ENCODE peak calls at places on chromosomes 1 and 21, in four cellular contexts. B, V, S and Z are unnamed samples.

GRCh38 chr1:110615548-110616130 is 9.5 kb upstream of the KCNA2 start:
- DNase-seq in B (peak; percentile 65), V (peak; percentile 60), S (no peak), Z (peak; percentile 68)

GRCh38 chr1:8674912-8675311 is 142.5 kb downstream of the RERE start:
- DNase-seq in B (no peak), V (no peak), S (no peak), Z (no peak)

GRCh38 chr1:999797-1000356 is at the start of gene HES4:
- DNase-seq in B (no peak), V (peak; percentile 87), S (no peak), Z (peak; percentile 37)

GRCh38 chr21:34342476-34342875 is 21.3 kb upstream of the KCNE2 start:
- DNase-seq in B (no peak), V (no peak), S (no peak), Z (no peak)

GRCh38 chr1:43622471-43622870 is 27.5 kb upstream of the KDM4A start:
- DNase-seq in B (no peak), V (no peak), S (no peak), Z (no peak)

GRCh38 chr1:108877858-108878257 is 1.1 kb downstream of the GPSM2 start:
- DNase-seq in B (no peak), V (no peak), S (no peak), Z (peak; percentile 41)

GRCh38 chr1:84877592-84877991 is 15.4 kb downstream of the LPAR3 start:
- DNase-seq in B (no peak), V (no peak), S (no peak), Z (no peak)

GRCh38 chr1:211247921-211248320 is 11.2 kb upstream of the RCOR3 start:
- DNase-seq in B (no peak), V (no peak), S (no peak), Z (no peak)

GRCh38 chr1:9823943-9824701 is at the start of gene CLSTN1:
- DNase-seq in B (peak; percentile 75), V (peak; percentile 58), S (peak; percentile 9), Z (peak; percentile 87)

GRCh38 chr1:179709841-179710329 is 33.2 kb upstream of the FAM163A start:
- DNase-seq in B (no peak), V (no peak), S (peak; percentile 30), Z (no peak)

GRCh38 chr1:202376247-202376646 is 27.7 kb downstream of the PPP1R12B start:
- DNase-seq in B (no peak), V (no peak), S (no peak), Z (peak; percentile 34)

GRCh38 chr1:89866568-89866967 is 45.7 kb downstream of the LRRC8D start:
- DNase-seq in B (no peak), V (no peak), S (no peak), Z (no peak)

GRCh38 chr1:156676820-156677615 is at the start of gene NES:
- DNase-seq in B (no peak), V (peak; percentile 75), S (no peak), Z (no peak)

GRCh38 chr1:229579101-229579651 is 20.7 kb upstream of the ABCB10 start:
- DNase-seq in B (no peak), V (peak; percentile 45), S (peak; percentile 41), Z (peak; percentile 45)

GRCh38 chr21:42747746-42748351 is 94.4 kb downstream of the PDE9A start:
- DNase-seq in B (no peak), V (no peak), S (no peak), Z (no peak)

GRCh38 chr1:170730443-170730842 is 66.5 kb downstream of the PRRX1 start:
- DNase-seq in B (no peak), V (no peak), S (no peak), Z (no peak)

GRCh38 chr1:11358991-11359390 is 86.0 kb downstream of the UBIAD1 start:
- DNase-seq in B (no peak), V (no peak), S (no peak), Z (no peak)

GRCh38 chr1:115225993-115226700 is 111.9 kb downstream of the NGF start:
- DNase-seq in B (no peak), V (no peak), S (no peak), Z (no peak)

GRCh38 chr1:115220340-115221030 is 117.6 kb downstream of the NGF start:
- DNase-seq in B (no peak), V (no peak), S (no peak), Z (no peak)

GRCh38 chr1:115224636-115225035 is 113.4 kb downstream of the NGF start:
- DNase-seq in B (no peak), V (no peak), S (no peak), Z (no peak)

GRCh38 chr1:115219937-115220336 is 118.1 kb downstream of the NGF start:
- DNase-seq in B (no peak), V (no peak), S (no peak), Z (no peak)

DNA sequence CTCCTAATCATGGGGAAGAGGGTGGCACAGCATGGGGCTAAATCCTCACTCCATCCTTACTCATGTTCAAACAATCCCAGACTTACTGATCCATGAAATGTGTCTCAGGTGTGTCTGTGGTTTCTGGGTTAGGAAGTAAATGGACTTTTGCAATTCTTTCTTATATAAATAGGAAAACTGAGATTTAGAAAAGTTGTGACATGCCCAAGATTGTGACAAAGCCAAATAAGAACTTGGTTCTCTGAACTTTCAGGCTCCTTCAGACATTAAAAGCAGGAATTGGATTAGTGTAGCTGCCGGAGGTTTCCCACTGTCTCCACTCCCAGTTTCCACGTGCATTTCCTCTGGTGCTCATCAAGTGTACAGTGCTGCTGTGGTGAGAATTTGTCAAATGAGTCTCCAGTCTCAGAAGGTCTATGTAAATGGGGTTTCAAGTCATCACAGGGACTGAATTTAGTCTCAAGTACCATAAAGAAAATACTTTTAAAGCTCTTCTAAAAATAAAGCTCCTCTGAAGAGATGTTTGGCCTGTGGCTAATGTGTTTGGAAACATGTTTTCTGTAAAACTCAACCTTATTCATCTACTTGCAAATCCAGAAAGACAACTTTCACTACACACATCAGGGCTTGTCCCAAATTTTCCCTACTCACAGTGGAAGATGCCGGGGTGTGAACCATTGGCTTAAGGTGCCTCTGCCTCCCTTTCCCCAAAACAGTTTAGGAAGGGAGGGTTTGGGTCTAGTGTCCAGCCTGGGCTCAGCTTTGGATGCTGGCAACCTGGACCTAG is 115.2 kb downstream of the NGF start:
- DNase-seq in B (no peak), V (no peak), S (no peak), Z (no peak)
- TF ChIP-seq MYC in B (no peak), V (no peak), S (no peak), Z (no peak)

GRCh38 chr1:14841456-14841855 is 243.0 kb downstream of the KAZN start:
- DNase-seq in B (no peak), V (no peak), S (no peak), Z (no peak)

GRCh38 chr1:14836426-14837140 is 238.1 kb downstream of the KAZN start:
- DNase-seq in B (no peak), V (no peak), S (no peak), Z (no peak)

GRCh38 chr1:14840374-14840773 is 241.9 kb downstream of the KAZN start:
- DNase-seq in B (no peak), V (no peak), S (no peak), Z (no peak)

DNA sequence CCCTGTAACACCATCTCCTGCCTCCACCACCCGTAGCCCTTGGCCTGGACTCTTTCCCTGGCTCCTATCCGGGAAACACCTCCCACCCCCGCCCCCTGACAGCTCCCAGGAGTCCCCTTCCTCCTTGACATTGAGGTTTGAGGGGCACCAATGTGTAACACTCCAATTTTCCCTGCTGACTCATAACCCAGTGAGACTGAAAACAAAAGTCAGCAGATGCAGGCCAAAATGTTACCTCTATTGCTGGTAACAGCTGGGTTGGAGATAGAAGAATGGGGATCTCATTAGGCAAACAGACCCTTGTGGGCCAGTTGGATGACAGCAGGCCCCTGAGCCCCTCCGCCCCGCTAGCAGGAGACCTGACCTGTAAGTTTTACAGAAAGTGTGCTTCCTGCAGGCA is 237.2 kb downstream of the KAZN start:
- DNase-seq in B (no peak), V (no peak), S (no peak), Z (no peak)
- TF ChIP-seq MAX in B (no peak), V (no peak), S (no peak), Z (no peak)

DNA sequence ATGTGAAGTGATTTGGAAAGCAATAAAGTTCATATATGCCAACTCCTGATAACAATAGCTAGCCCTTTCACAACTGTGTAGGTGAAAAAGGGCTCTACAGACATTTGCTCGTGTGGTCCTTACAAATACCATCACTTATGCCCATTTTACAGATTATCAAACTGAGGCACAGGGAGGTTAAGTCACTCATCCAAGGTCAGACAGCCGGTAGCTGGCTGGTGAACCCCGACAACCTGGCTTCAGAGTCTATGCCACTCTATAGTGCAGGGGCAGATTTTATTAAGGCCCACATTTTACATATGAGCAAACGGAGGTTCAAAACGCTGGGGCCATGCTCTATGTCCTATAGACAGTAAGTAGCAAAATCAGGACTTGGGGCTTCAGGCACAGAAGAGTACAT is 280.5 kb downstream of the RRAGC start:
- DNase-seq in B (no peak), V (no peak), S (no peak), Z (no peak)
- H3K4me3 ChIP-seq in B (no peak overlapping the region), V (no peak overlapping the region), S (no peak overlapping the region), Z (no peak overlapping the region)

GRCh38 chr1:22076346-22076745 is 23.8 kb downstream of the CDC42 start:
- DNase-seq in B (no peak), V (no peak), S (no peak), Z (no peak)

GRCh38 chr1:22074803-22075202 is 22.3 kb downstream of the CDC42 start:
- DNase-seq in B (no peak), V (no peak), S (no peak), Z (peak; percentile 48)

GRCh38 chr1:22078133-22078532 is 25.6 kb downstream of the CDC42 start:
- DNase-seq in B (no peak), V (no peak), S (no peak), Z (no peak)

GRCh38 chr1:22077728-22078127 is 25.2 kb downstream of the CDC42 start:
- DNase-seq in B (no peak), V (no peak), S (no peak), Z (no peak)

DNA sequence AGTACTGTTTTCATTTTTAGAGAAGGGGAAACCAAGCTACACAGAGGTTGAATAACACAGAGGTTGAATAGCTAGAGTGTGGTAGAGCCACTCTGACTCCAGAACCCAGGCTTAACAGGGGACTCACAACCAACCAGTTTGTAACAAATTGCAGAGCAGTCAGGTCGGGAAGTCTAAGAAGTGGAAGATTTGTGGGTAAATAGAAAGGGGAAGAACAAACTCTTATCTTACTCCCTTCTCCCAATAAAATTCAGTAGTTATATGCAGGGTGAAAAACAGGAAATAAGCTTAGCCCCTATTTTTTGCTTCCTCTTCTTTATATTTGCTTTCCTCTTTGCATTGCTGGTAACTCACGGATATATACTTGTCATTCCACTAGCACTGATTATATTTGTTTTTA is 23.2 kb downstream of the CDC42 start:
- DNase-seq in B (no peak), V (no peak), S (no peak), Z (peak; percentile 85)
- TF ChIP-seq MYC in B (no peak), V (no peak), S (no peak), Z (no peak)